ENCODE peak calls at places on chromosomes 16 and 17, in eight cellular contexts. F, E, G, W, Q, S, I and X are unnamed samples.

GRCh38 chr17:65204001-65204400 is 66.8 kb downstream of the RGS9 start:
- DNase-seq in F (no peak), E (no peak), G (no peak), W (no peak), Q (no peak), S (no peak), I (no peak), X (no peak)

GRCh38 chr17:55265434-55266021 is 768 bp downstream of the HLF start:
- DNase-seq in F (no peak), E (no peak), G (no peak), W (no peak), Q (no peak), S (no peak), I (no peak), X (peak)

GRCh38 chr17:8124350-8125195 is 667 bp upstream of the HES7 start:
- DNase-seq in F (peak), E (no peak), G (no peak), W (no peak), Q (no peak), S (no peak), I (no peak), X (no peak)

GRCh38 chr17:77189148-77189547 is 48.4 kb downstream of the SEC14L1 start:
- DNase-seq in F (no peak), E (no peak), G (no peak), W (no peak), Q (no peak), S (no peak), I (no peak), X (no peak)

GRCh38 chr16:73792199-73793108 is 504.2 kb upstream of the PSMD7 start:
- DNase-seq in F (no peak), E (no peak), G (no peak), W (no peak), Q (no peak), S (no peak), I (no peak), X (no peak)

GRCh38 chr17:34672176-34672785 is 92.9 kb downstream of the TMEM132E start:
- DNase-seq in F (no peak), E (no peak), G (no peak), W (no peak), Q (no peak), S (no peak), I (no peak), X (no peak)

GRCh38 chr17:55426851-55427586 is 5.4 kb upstream of the MMD start:
- DNase-seq in F (no peak), E (no peak), G (peak), W (peak), Q (peak), S (no peak), I (no peak), X (no peak)

GRCh38 chr16:50601341-50601740 is 53.1 kb downstream of the NKD1 start:
- DNase-seq in F (no peak), E (no peak), G (no peak), W (no peak), Q (no peak), S (peak), I (no peak), X (peak)

GRCh38 chr17:15261818-15262290 is 3.3 kb downstream of the PMP22 start:
- DNase-seq in F (no peak), E (no peak), G (no peak), W (peak), Q (no peak), S (no peak), I (no peak), X (no peak)

GRCh38 chr17:83174859-83175550 is 95.6 kb downstream of the METRNL start:
- DNase-seq in F (no peak), E (no peak), G (no peak), W (no peak), Q (no peak), S (peak), I (no peak), X (no peak)

GRCh38 chr17:9875441-9875840 is 29.6 kb downstream of the RCVRN start:
- DNase-seq in F (no peak), E (no peak), G (peak), W (peak), Q (peak), S (no peak), I (no peak), X (no peak)

GRCh38 chr16:79698341-79698753 is 97.8 kb upstream of the MAF start:
- DNase-seq in F (no peak), E (no peak), G (peak), W (no peak), Q (no peak), S (peak), I (peak), X (peak)

GRCh38 chr16:9034056-9034455 is 57.4 kb upstream of the HAPSTR1 start:
- DNase-seq in F (no peak), E (no peak), G (no peak), W (no peak), Q (no peak), S (no peak), I (no peak), X (no peak)

GRCh38 chr17:1961187-1961586 is 63.9 kb downstream of the RTN4RL1 start:
- DNase-seq in F (no peak), E (no peak), G (no peak), W (no peak), Q (no peak), S (no peak), I (no peak), X (no peak)

GRCh38 chr17:46841561-46842379 is 9.6 kb upstream of the WNT9B start:
- DNase-seq in F (no peak), E (no peak), G (peak), W (no peak), Q (no peak), S (no peak), I (no peak), X (peak)

GRCh38 chr17:42677921-42678781 is 1.4 kb upstream of the PLEKHH3 start:
- DNase-seq in F (peak), E (peak), G (peak), W (peak), Q (peak), S (peak), I (no peak), X (peak)

GRCh38 chr16:20300312-20301097 is 26.8 kb downstream of the GP2 start:
- DNase-seq in F (peak), E (peak), G (peak), W (peak), Q (peak), S (no peak), I (peak), X (no peak)

GRCh38 chr16:1712791-1713261 is 6.8 kb downstream of the MAPK8IP3 start:
- DNase-seq in F (no peak), E (no peak), G (no peak), W (no peak), Q (no peak), S (peak), I (no peak), X (no peak)